ENCODE peak calls at places on chromosomes 5 and 9, in eight cellular contexts. W is lung, L is uterus, Z is heart left ventricle, K is IMR-90, D is neural progenitor cell, J is endothelial cell of umbilical vein, X is ovary. N is an unnamed sample. For H3K27me3, the result is how much of the 10 kb centered on the place peaks cover.

GRCh38 chr9:130137081-130137869 is 34.9 kb upstream of the NCS1 start:
- DNase-seq in W (no peak), L (no peak), Z (no peak), K (no peak), D (no peak), J (no peak), X (no peak), N (no peak)

GRCh38 chr5:126976520-126977172 is 53.7 kb downstream of the MARCHF3 start:
- DNase-seq in W (no peak), L (no peak), Z (no peak), K (no peak), D (no peak), J (no peak), X (no peak), N (no peak)

GRCh38 chr9:114275246-114275994 is 47.5 kb upstream of the ORM1 start:
- DNase-seq in W (no peak), L (peak), Z (peak), K (peak), D (no peak), J (no peak), X (peak), N (peak)

GRCh38 chr9:38249587-38250210 is 142.8 kb upstream of the ALDH1B1 start:
- DNase-seq in W (no peak), L (no peak), Z (no peak), K (no peak), D (no peak), J (no peak), X (no peak), N (no peak)

GRCh38 chr5:179288101-179288808 is 57.0 kb downstream of the ADAMTS2 start:
- DNase-seq in W (no peak), L (no peak), Z (no peak), K (no peak), D (no peak), J (no peak), X (no peak), N (no peak)

GRCh38 chr9:79489241-79490000 is 82.3 kb upstream of the TLE4 start:
- DNase-seq in W (no peak), L (no peak), Z (no peak), K (peak), D (peak), J (no peak), X (no peak), N (peak)

GRCh38 chr5:145991044-145991575 is 54.7 kb downstream of the SH3RF2 start:
- DNase-seq in W (no peak), L (no peak), Z (no peak), K (peak), D (no peak), J (no peak), X (no peak), N (no peak)

GRCh38 chr5:147170603-147171002 is 64.2 kb upstream of the STK32A start:
- DNase-seq in W (no peak), L (no peak), Z (no peak), K (no peak), D (no peak), J (no peak), X (no peak), N (no peak)

GRCh38 chr5:150573216-150573615 is 65.3 kb downstream of the NDST1 start:
- DNase-seq in W (no peak), L (no peak), Z (no peak), K (no peak), D (no peak), J (no peak), X (no peak), N (no peak)

GRCh38 chr9:131728961-131729360 is 10.9 kb downstream of the RAPGEF1 start:
- DNase-seq in W (no peak), L (no peak), Z (no peak), K (no peak), D (no peak), J (peak), X (no peak), N (no peak)

GRCh38 chr9:127698985-127699670 is 7.7 kb upstream of the CFAP157 start:
- DNase-seq in W (peak), L (peak), Z (peak), K (peak), D (peak), J (peak), X (peak), N (peak)
- TF ChIP-seq CTCF in W (no peak), L (peak), Z (no peak), K (no peak), D (peak), J (peak), X (peak), N (peak)

GRCh38 chr5:3607541-3608147 is 12.0 kb downstream of the IRX1 start:
- DNase-seq in W (no peak), L (no peak), Z (no peak), K (no peak), D (no peak), J (no peak), X (no peak), N (no peak)
- H3K27me3 ChIP-seq in W (under half), L (under half), Z (half or more), K (under half), D (half or more), J (under half), X (under half), N (under half)

GRCh38 chr9:109062543-109062942 is 49.2 kb upstream of the CTNNAL1 start:
- DNase-seq in W (no peak), L (no peak), Z (no peak), K (no peak), D (no peak), J (no peak), X (no peak), N (no peak)

GRCh38 chr9:109060235-109060634 is 46.9 kb upstream of the CTNNAL1 start:
- DNase-seq in W (no peak), L (no peak), Z (no peak), K (no peak), D (no peak), J (no peak), X (no peak), N (no peak)

GRCh38 chr9:109068764-109069163 is 51.0 kb downstream of the TMEM245 start:
- DNase-seq in W (no peak), L (no peak), Z (no peak), K (no peak), D (no peak), J (no peak), X (no peak), N (no peak)

GRCh38 chr9:109064963-109065701 is 51.8 kb upstream of the CTNNAL1 start:
- DNase-seq in W (no peak), L (no peak), Z (no peak), K (peak), D (no peak), J (no peak), X (no peak), N (peak)

DNA sequence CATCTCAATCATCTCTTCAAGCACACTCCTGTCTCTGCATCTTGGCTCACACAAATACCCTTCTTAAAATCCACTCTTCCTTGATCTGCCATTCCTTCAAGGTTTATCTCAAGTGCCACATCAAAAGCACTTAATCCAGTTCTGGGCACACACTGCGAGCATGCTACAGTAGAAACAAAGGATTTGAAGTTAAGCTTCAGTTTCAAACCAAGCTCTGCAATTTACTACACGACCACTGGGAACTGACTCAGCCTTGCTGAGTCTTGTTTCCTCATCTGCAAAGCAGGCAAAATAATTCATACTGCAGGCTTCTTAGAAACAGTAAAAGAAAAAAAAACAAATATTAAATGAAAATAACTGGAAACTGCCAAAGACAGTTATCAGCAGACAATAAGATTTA is 50.5 kb upstream of the CTNNAL1 start:
- DNase-seq in W (peak), L (no peak), Z (no peak), K (peak), D (peak), J (no peak), X (no peak), N (peak)
- TF ChIP-seq CTCF in W (no peak), L (no peak), Z (no peak), K (peak), D (no peak), J (no peak), X (no peak), N (no peak)

GRCh38 chr5:125235995-125236394 is 489.6 kb upstream of the ZNF608 start:
- DNase-seq in W (no peak), L (no peak), Z (no peak), K (no peak), D (no peak), J (no peak), X (no peak), N (no peak)
- H3K27me3 ChIP-seq in W (under half), L (under half), Z (under half), K (under half), D (under half), J (under half), X (under half), N (under half)

DNA sequence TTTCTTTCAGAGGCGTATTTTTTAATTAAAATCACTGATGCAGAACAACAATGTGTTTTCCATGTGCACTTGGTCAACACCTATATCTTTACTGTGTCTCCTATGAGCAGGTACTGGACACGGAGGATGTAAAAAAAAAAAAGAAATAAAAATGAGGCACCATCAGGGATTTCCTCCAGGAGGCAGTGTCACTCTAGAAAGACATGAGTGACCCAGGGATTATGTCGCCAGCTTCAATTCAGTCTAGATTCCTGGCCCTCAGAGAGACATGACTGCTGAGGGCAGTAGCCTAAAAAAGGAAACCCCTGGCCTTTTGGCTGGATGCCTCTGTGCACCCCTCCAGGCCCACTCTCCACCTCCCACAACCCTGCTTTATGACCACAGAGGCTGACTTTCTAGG is 18.3 kb upstream of the IL33 start:
- DNase-seq in W (no peak), L (no peak), Z (no peak), K (peak), D (peak), J (peak), X (no peak), N (peak)
- TF ChIP-seq CTCF in W (peak), L (peak), Z (peak), K (peak), D (peak), J (peak), X (no peak), N (peak)

GRCh38 chr5:178116406-178116885 is 3.1 kb downstream of the N4BP3 start:
- DNase-seq in W (no peak), L (no peak), Z (no peak), K (no peak), D (no peak), J (peak), X (no peak), N (no peak)
- H3K27me3 ChIP-seq in W (under half), L (under half), Z (under half), K (under half), D (under half), J (under half), X (under half), N (under half)

GRCh38 chr9:123955637-123956036 is 25.7 kb upstream of the DENND1A start:
- DNase-seq in W (no peak), L (no peak), Z (no peak), K (no peak), D (no peak), J (no peak), X (no peak), N (no peak)
- TF ChIP-seq CTCF in W (no peak), L (no peak), Z (no peak), K (no peak), D (no peak), J (no peak), X (no peak), N (no peak)